ENCODE peak calls at places on chromosomes 16 and 17, in four cellular contexts. F, C, W and L are unnamed samples.
A peak's percentile ranks its signal among the peaks of the same experiment; 100 is the strongest.

GRCh38 chr17:81120695-81121621 is 44.3 kb upstream of the PVALEF start:
- DNase-seq in F (no peak), C (no peak), W (no peak), L (no peak)

GRCh38 chr16:81524382-81524781 is 79.8 kb downstream of the CMIP start:
- DNase-seq in F (no peak), C (no peak), W (no peak), L (no peak)

GRCh38 chr16:13038591-13038990 is 137.2 kb downstream of the SHISA9 start:
- DNase-seq in F (no peak), C (no peak), W (no peak), L (no peak)

GRCh38 chr17:17983376-17983775 is 10.7 kb downstream of the DRC3 start:
- DNase-seq in F (peak; percentile 34), C (no peak), W (no peak), L (no peak)

GRCh38 chr16:81485225-81485624 is 40.6 kb downstream of the CMIP start:
- DNase-seq in F (no peak), C (no peak), W (no peak), L (no peak)

GRCh38 chr16:30382398-30383015 is at the start of gene SEPTIN1:
- DNase-seq in F (no peak), C (peak; percentile 29), W (peak; percentile 86), L (no peak)

GRCh38 chr16:30870904-30871303 is 23.0 kb downstream of the BCL7C start:
- DNase-seq in F (no peak), C (no peak), W (no peak), L (no peak)

GRCh38 chr17:46042248-46042647 is 43.2 kb downstream of the STH start:
- DNase-seq in F (no peak), C (no peak), W (no peak), L (no peak)

GRCh38 chr17:77439382-77440013 is 298.7 kb downstream of the SEC14L1 start:
- DNase-seq in F (no peak), C (no peak), W (no peak), L (no peak)

GRCh38 chr17:8890671-8891070 is 23.2 kb upstream of the PIK3R6 start:
- DNase-seq in F (no peak), C (no peak), W (no peak), L (no peak)

GRCh38 chr17:33082529-33083148 is 91.0 kb downstream of the SPACA3 start:
- DNase-seq in F (no peak), C (no peak), W (no peak), L (no peak)

GRCh38 chr16:74568961-74569631 is 37.8 kb downstream of the GLG1 start:
- DNase-seq in F (no peak), C (no peak), W (no peak), L (no peak)

GRCh38 chr17:74215332-74215727 is 2.0 kb downstream of the TTYH2 start:
- DNase-seq in F (no peak), C (no peak), W (no peak), L (no peak)